ENCODE peak calls at places on chromosomes 4 and X, in five cellular contexts. R is IMR-90, O is pancreas, L is right lobe of liver, E is endodermal cell. P is an unnamed sample.

GRCh38 chr4:79695848-79696247 is 287.8 kb upstream of the GK2 start:
- DNase-seq in R (no peak), E (no peak), O (no peak), L (no peak), P (no peak)

GRCh38 chr4:184348311-184349233 is 125.8 kb downstream of the IRF2 start:
- DNase-seq in L (peak; percentile 84), R (peak; percentile 90), O (no peak), E (peak; percentile 55), P (peak; percentile 64)

GRCh38 chr4:158033416-158033863 is 139.4 kb downstream of the GASK1B start:
- DNase-seq in E (no peak), O (no peak), R (peak; percentile 61), L (no peak), P (no peak)

GRCh38 chrX:314049-314448 is 4.5 kb downstream of the GTPBP6 start:
- DNase-seq in E (no peak), O (peak; percentile 55), L (peak; percentile 55), R (no peak), P (no peak)

GRCh38 chr4:158964114-158964727 is 138.7 kb upstream of the RAPGEF2 start:
- DNase-seq in O (no peak), E (no peak), L (no peak), R (no peak), P (no peak)

GRCh38 chr4:37567781-37568180 is 118.4 kb downstream of the RELL1 start:
- DNase-seq in E (no peak), O (no peak), L (no peak), R (peak; percentile 13), P (no peak)

GRCh38 chr4:142556613-142557012 is 289.5 kb downstream of the INPP4B start:
- DNase-seq in O (no peak), R (no peak), E (no peak), L (no peak), P (no peak)

GRCh38 chr4:94457692-94458106 is 6.0 kb downstream of the PDLIM5 start:
- DNase-seq in O (no peak), L (no peak), R (no peak), E (no peak), P (no peak)

GRCh38 chr4:13642163-13642562 is 14.6 kb upstream of the BOD1L1 start:
- DNase-seq in E (no peak), O (no peak), L (no peak), R (peak; percentile 59), P (no peak)

GRCh38 chr4:186137193-186137792 is 32.8 kb downstream of the FAM149A start:
- DNase-seq in R (peak; percentile 27), L (no peak), O (no peak), E (no peak), P (no peak)

GRCh38 chr4:168803727-168804126 is 206.3 kb downstream of the CBR4 start:
- DNase-seq in L (no peak), E (peak; percentile 78), O (no peak), R (peak; percentile 88), P (no peak)

GRCh38 chrX:134716620-134717012 is 58.3 kb upstream of the PLAC1 start:
- DNase-seq in L (no peak), R (no peak), O (no peak), E (no peak), P (no peak)

GRCh38 chr4:110088670-110089069 is 109.7 kb downstream of the ELOVL6 start:
- DNase-seq in O (no peak), E (no peak), L (no peak), R (peak; percentile 76), P (no peak)

GRCh38 chrX:47644557-47645091 is 5.7 kb downstream of the ELK1 start:
- DNase-seq in E (peak; percentile 72), O (no peak), L (no peak), R (peak; percentile 44), P (no peak)

GRCh38 chr4:82780398-82781231 is 18.0 kb downstream of the SCD5 start:
- DNase-seq in E (peak; percentile 75), R (peak; percentile 59), O (peak; percentile 93), L (peak; percentile 74), P (peak; percentile 80)

GRCh38 chr4:152310223-152310622 is 225.7 kb downstream of the FBXW7 start:
- DNase-seq in E (no peak), O (no peak), L (no peak), R (peak; percentile 82), P (no peak)

GRCh38 chrX:79645749-79646148 is 278.6 kb upstream of the ITM2A start:
- DNase-seq in R (no peak), L (no peak), E (no peak), O (no peak), P (no peak)

GRCh38 chr4:150010525-150011126 is 67.6 kb upstream of the DCLK2 start:
- DNase-seq in E (peak; percentile 74), L (no peak), R (peak; percentile 72), O (no peak), P (no peak)

GRCh38 chr4:18976884-18977283 is 955.3 kb upstream of the LCORL start:
- DNase-seq in E (no peak), O (no peak), R (no peak), L (no peak), P (no peak)

GRCh38 chr4:99025506-99025905 is 30.0 kb downstream of the METAP1 start:
- DNase-seq in L (no peak), R (no peak), O (no peak), E (no peak), P (no peak)

GRCh38 chr4:99028187-99028586 is 32.7 kb downstream of the METAP1 start:
- DNase-seq in O (no peak), L (no peak), E (no peak), R (peak; percentile 11), P (no peak)

GRCh38 chr4:99029018-99029735 is 33.7 kb downstream of the METAP1 start:
- DNase-seq in O (no peak), L (no peak), E (no peak), R (peak; percentile 3), P (no peak)

GRCh38 chr4:99029852-99030251 is 34.3 kb downstream of the METAP1 start:
- DNase-seq in E (no peak), R (peak; percentile 5), O (no peak), L (no peak), P (no peak)

GRCh38 chr4:99027304-99027703 is 31.8 kb downstream of the METAP1 start:
- DNase-seq in R (no peak), L (no peak), O (no peak), E (no peak), P (no peak)
- H3K4me1 ChIP-seq in R (peaks cover 6% of the 10 kb centered on the region), L (peaks cover 6% of the 10 kb centered on the region), O (peaks cover 17% of the 10 kb centered on the region), E (no peaks in the 10 kb centered on the region), P (peaks cover 5% of the 10 kb centered on the region)

GRCh38 chr4:174451897-174452296 is 70.4 kb downstream of the HPGD start:
- DNase-seq in L (no peak), O (no peak), R (no peak), E (no peak), P (no peak)
- H3K4me3 ChIP-seq in L (no peak overlapping the region), O (no peak overlapping the region), R (no peak overlapping the region), E (no peak overlapping the region), P (no peak overlapping the region)

GRCh38 chr4:154158756-154159155 is 332.8 kb downstream of the DCHS2 start:
- DNase-seq in O (no peak), R (no peak), L (no peak), E (no peak), P (no peak)
- H3K27ac ChIP-seq in O (no peak overlapping the region), R (no peak overlapping the region), L (no peak overlapping the region), E (no peak overlapping the region), P (no peak overlapping the region)

GRCh38 chr4:2261853-2262144 is at the start of gene MXD4:
- DNase-seq in L (no peak), R (no peak), E (no peak), O (no peak), P (no peak)
- H3K4me1 ChIP-seq in L (peaks cover 6% of the 10 kb centered on the region), R (peaks cover 8% of the 10 kb centered on the region), E (peaks cover 14% of the 10 kb centered on the region), O (peaks cover 12% of the 10 kb centered on the region), P (peaks cover 21% of the 10 kb centered on the region)

GRCh38 chrX:152905081-152905420 is 7.2 kb downstream of the ZNF185 start:
- DNase-seq in L (peak; percentile 42), R (no peak), O (peak; percentile 50), E (no peak), P (peak; percentile 55)

GRCh38 chrX:152908486-152908885 is 10.6 kb downstream of the ZNF185 start:
- DNase-seq in O (no peak), E (no peak), L (no peak), R (no peak), P (no peak)

GRCh38 chrX:152904151-152905080 is 6.5 kb downstream of the ZNF185 start:
- DNase-seq in O (peak; percentile 81), E (peak; percentile 86), L (peak; percentile 61), R (peak; percentile 77), P (peak; percentile 66)

GRCh38 chrX:152903589-152903988 is 5.7 kb downstream of the ZNF185 start:
- DNase-seq in O (peak; percentile 41), L (peak; percentile 31), E (peak; percentile 39), R (no peak), P (peak; percentile 35)

DNA sequence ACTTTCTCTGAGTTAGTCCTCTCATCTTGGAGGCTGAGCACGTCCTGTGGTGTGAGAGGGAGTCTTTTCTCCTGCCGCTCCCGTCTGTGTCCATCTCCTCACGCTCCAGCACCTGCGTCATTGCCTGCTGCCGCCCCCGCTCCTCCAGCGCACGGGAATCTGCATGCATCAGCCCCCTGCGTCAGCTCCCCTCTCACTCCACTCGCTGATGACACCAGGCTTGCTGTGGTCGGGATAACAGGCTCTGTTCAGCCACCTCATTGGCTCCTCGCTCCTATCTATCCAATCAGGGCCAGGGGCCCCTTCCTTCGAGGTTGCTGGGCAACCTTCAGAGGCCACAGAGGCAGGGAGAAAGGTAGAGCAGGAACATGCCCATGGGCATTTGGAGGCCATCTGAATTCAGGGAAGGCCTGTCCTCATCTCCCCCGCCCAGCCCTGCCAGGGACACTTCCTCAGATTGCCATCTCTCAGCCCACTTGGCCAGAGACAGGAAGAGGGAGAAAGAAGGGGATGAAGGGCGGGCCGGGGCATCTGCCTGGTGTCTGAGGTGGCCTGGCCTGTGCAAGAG is 9.3 kb downstream of the ZNF185 start:
- DNase-seq in R (peak; percentile 94), E (peak; percentile 86), L (no peak), O (no peak), P (no peak)
- H3K4me3 ChIP-seq in R (peak overlapping the region; percentile 12), E (no peak overlapping the region), L (no peak overlapping the region), O (no peak overlapping the region), P (no peak overlapping the region)